ENCODE peak calls at places on chromosomes 3 and 15, in seven cellular contexts. One of them, this sample, is unnamed.

GRCh38 chr15:43509923-43510229 is 7.5 kb upstream of the MAP1A start:
- DNase-seq in PC-3: no peak
- DNase-seq in psoas muscle: no peak
- DNase-seq in fibroblast of lung: no peak
- DNase-seq in A549: no peak
- DNase-seq in A673: no peak
- DNase-seq in lung: no peak
- DNase-seq in this sample: no peak

GRCh38 chr3:194885766-194886165 is 200.1 kb downstream of the FAM43A start:
- DNase-seq in lung: no peak
- DNase-seq in PC-3: no peak
- DNase-seq in A673: no peak
- DNase-seq in psoas muscle: no peak
- DNase-seq in A549: no peak
- DNase-seq in fibroblast of lung: no peak
- DNase-seq in this sample: no peak

GRCh38 chr15:88491158-88491557 is 23.6 kb downstream of the MRPS11 start:
- DNase-seq in lung: no peak
- DNase-seq in A549: no peak
- DNase-seq in PC-3: no peak
- DNase-seq in psoas muscle: no peak
- DNase-seq in A673: no peak
- DNase-seq in fibroblast of lung: no peak
- DNase-seq in this sample: no peak

GRCh38 chr15:37907136-37907535 is 27.3 kb upstream of the TMCO5A start:
- DNase-seq in A549: peak
- DNase-seq in PC-3: peak
- DNase-seq in psoas muscle: no peak
- DNase-seq in A673: peak
- DNase-seq in fibroblast of lung: peak
- DNase-seq in lung: no peak
- DNase-seq in this sample: peak

GRCh38 chr3:60920519-60920918 is 330.7 kb downstream of the FHIT start:
- DNase-seq in A549: no peak
- DNase-seq in fibroblast of lung: no peak
- DNase-seq in PC-3: no peak
- DNase-seq in lung: no peak
- DNase-seq in A673: peak
- DNase-seq in psoas muscle: no peak
- DNase-seq in this sample: no peak

GRCh38 chr3:42758126-42758525 is 14.9 kb downstream of the CCDC13 start:
- DNase-seq in A673: no peak
- DNase-seq in psoas muscle: no peak
- DNase-seq in A549: no peak
- DNase-seq in PC-3: no peak
- DNase-seq in fibroblast of lung: no peak
- DNase-seq in lung: no peak
- DNase-seq in this sample: no peak

GRCh38 chr3:65483475-65483874 is 555.2 kb downstream of the MAGI1 start:
- DNase-seq in lung: peak
- DNase-seq in fibroblast of lung: peak
- DNase-seq in A549: no peak
- DNase-seq in PC-3: peak
- DNase-seq in A673: no peak
- DNase-seq in psoas muscle: peak
- DNase-seq in this sample: no peak

GRCh38 chr15:91515188-91515754 is 338.2 kb upstream of the SLCO3A1 start:
- DNase-seq in A549: peak
- DNase-seq in psoas muscle: peak
- DNase-seq in lung: no peak
- DNase-seq in A673: peak
- DNase-seq in PC-3: peak
- DNase-seq in fibroblast of lung: peak
- DNase-seq in this sample: peak

GRCh38 chr15:68618339-68619302 is 39.8 kb downstream of the CORO2B start:
- DNase-seq in psoas muscle: no peak
- DNase-seq in A549: no peak
- DNase-seq in PC-3: peak
- DNase-seq in lung: no peak
- DNase-seq in A673: no peak
- DNase-seq in fibroblast of lung: no peak
- DNase-seq in this sample: peak

GRCh38 chr15:70493787-70494514 is 269.4 kb downstream of the UACA start:
- DNase-seq in fibroblast of lung: no peak
- DNase-seq in lung: no peak
- DNase-seq in A673: peak
- DNase-seq in psoas muscle: no peak
- DNase-seq in PC-3: no peak
- DNase-seq in A549: peak
- DNase-seq in this sample: no peak

GRCh38 chr15:92801774-92802464 is 98.2 kb upstream of the CHD2 start:
- DNase-seq in PC-3: peak
- DNase-seq in psoas muscle: peak
- DNase-seq in lung: no peak
- DNase-seq in A549: peak
- DNase-seq in A673: no peak
- DNase-seq in fibroblast of lung: peak
- DNase-seq in this sample: peak

GRCh38 chr15:101206173-101206572 is 45.7 kb downstream of the CHSY1 start:
- DNase-seq in A673: no peak
- DNase-seq in A549: no peak
- DNase-seq in PC-3: no peak
- DNase-seq in lung: no peak
- DNase-seq in fibroblast of lung: peak
- DNase-seq in psoas muscle: no peak
- DNase-seq in this sample: peak

GRCh38 chr15:53869044-53869805 is 109.0 kb upstream of the UNC13C start:
- DNase-seq in PC-3: no peak
- DNase-seq in psoas muscle: no peak
- DNase-seq in fibroblast of lung: no peak
- DNase-seq in A549: peak
- DNase-seq in lung: no peak
- DNase-seq in A673: no peak
- DNase-seq in this sample: no peak

GRCh38 chr15:43879386-43880355 is 52.9 kb downstream of the WDR76 start:
- DNase-seq in fibroblast of lung: no peak
- DNase-seq in A673: no peak
- DNase-seq in PC-3: no peak
- DNase-seq in psoas muscle: no peak
- DNase-seq in A549: no peak
- DNase-seq in lung: no peak
- DNase-seq in this sample: no peak

GRCh38 chr3:31573460-31573779 is 40.7 kb downstream of the STT3B start:
- DNase-seq in A673: no peak
- DNase-seq in PC-3: no peak
- DNase-seq in lung: no peak
- DNase-seq in fibroblast of lung: no peak
- DNase-seq in A549: no peak
- DNase-seq in psoas muscle: no peak
- DNase-seq in this sample: no peak

GRCh38 chr3:112651076-112651475 is 10.1 kb upstream of the CCDC80 start:
- DNase-seq in psoas muscle: no peak
- DNase-seq in A549: no peak
- DNase-seq in PC-3: peak
- DNase-seq in A673: no peak
- DNase-seq in lung: no peak
- DNase-seq in fibroblast of lung: no peak
- DNase-seq in this sample: no peak

GRCh38 chr3:94395851-94396250 is 333.0 kb downstream of the NSUN3 start:
- DNase-seq in psoas muscle: no peak
- DNase-seq in PC-3: no peak
- DNase-seq in lung: no peak
- DNase-seq in A673: no peak
- DNase-seq in A549: no peak
- DNase-seq in fibroblast of lung: no peak
- DNase-seq in this sample: no peak

GRCh38 chr3:15064299-15064834 is 748 bp downstream of the MRPS25 start:
- DNase-seq in lung: no peak
- DNase-seq in A673: peak
- DNase-seq in psoas muscle: no peak
- DNase-seq in fibroblast of lung: peak
- DNase-seq in PC-3: peak
- DNase-seq in A549: peak
- DNase-seq in this sample: no peak

GRCh38 chr3:34683851-34684250 is 885.4 kb downstream of the PDCD6IP start:
- DNase-seq in fibroblast of lung: peak
- DNase-seq in A673: peak
- DNase-seq in A549: peak
- DNase-seq in lung: peak
- DNase-seq in psoas muscle: peak
- DNase-seq in PC-3: peak
- DNase-seq in this sample: peak

GRCh38 chr15:49145651-49146609 is 9.5 kb downstream of the COPS2 start:
- DNase-seq in fibroblast of lung: peak
- DNase-seq in psoas muscle: no peak
- DNase-seq in PC-3: peak
- DNase-seq in lung: no peak
- DNase-seq in A549: peak
- DNase-seq in A673: peak
- DNase-seq in this sample: peak

GRCh38 chr15:43420435-43420834 is 49.5 kb downstream of the TUBGCP4 start:
- DNase-seq in A549: no peak
- DNase-seq in A673: no peak
- DNase-seq in psoas muscle: no peak
- DNase-seq in PC-3: no peak
- DNase-seq in fibroblast of lung: no peak
- DNase-seq in lung: no peak
- DNase-seq in this sample: no peak

GRCh38 chr15:56891852-56892251 is 26.6 kb upstream of the TCF12 start:
- DNase-seq in A549: no peak
- DNase-seq in psoas muscle: no peak
- DNase-seq in A673: no peak
- DNase-seq in PC-3: no peak
- DNase-seq in lung: no peak
- DNase-seq in fibroblast of lung: no peak
- DNase-seq in this sample: no peak

GRCh38 chr3:31934018-31934417 is 47.0 kb downstream of the OSBPL10 start:
- DNase-seq in PC-3: no peak
- DNase-seq in A673: no peak
- DNase-seq in psoas muscle: no peak
- DNase-seq in fibroblast of lung: no peak
- DNase-seq in lung: no peak
- DNase-seq in A549: no peak
- DNase-seq in this sample: no peak

DNA sequence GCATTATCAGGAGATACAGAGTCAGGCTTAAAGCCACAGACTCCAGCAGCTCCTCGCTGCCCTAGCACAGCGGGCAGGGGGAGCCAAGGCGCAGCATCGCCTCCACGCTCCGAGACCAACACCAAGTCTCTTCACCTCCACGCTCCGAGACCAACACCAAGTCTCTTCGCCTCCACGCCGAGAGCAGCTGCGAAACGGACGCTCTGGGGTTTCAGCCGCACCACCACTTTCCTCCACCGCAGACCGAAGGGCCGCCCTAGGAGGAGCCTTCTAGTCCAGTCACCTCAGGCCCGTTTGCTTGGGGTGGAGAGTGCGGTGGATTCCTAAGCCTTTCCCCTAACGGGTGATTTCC is 678 bp downstream of the DMXL2 start:
- DNase-seq in PC-3: peak
- DNase-seq in psoas muscle: peak
- DNase-seq in A549: peak
- DNase-seq in fibroblast of lung: peak
- DNase-seq in A673: peak
- DNase-seq in lung: peak
- DNase-seq in this sample: peak
- TF ChIP-seq CTCF in PC-3: no peak
- TF ChIP-seq CTCF in psoas muscle: no peak
- TF ChIP-seq CTCF in A549: peak
- TF ChIP-seq CTCF in fibroblast of lung: peak
- TF ChIP-seq CTCF in A673: no peak
- TF ChIP-seq CTCF in lung: no peak
- TF ChIP-seq CTCF in this sample: peak

GRCh38 chr3:16476636-16477035 is 36.9 kb downstream of the RFTN1 start:
- DNase-seq in A673: peak
- DNase-seq in lung: no peak
- DNase-seq in fibroblast of lung: peak
- DNase-seq in PC-3: peak
- DNase-seq in A549: no peak
- DNase-seq in psoas muscle: no peak
- DNase-seq in this sample: peak
- H3K4me3 ChIP-seq in A673: no peak
- H3K4me3 ChIP-seq in lung: no peak
- H3K4me3 ChIP-seq in fibroblast of lung: no peak
- H3K4me3 ChIP-seq in PC-3: no peak
- H3K4me3 ChIP-seq in A549: no peak
- H3K4me3 ChIP-seq in psoas muscle: no peak
- H3K4me3 ChIP-seq in this sample: no peak

GRCh38 chr3:106083207-106083606 is 214.4 kb upstream of the CBLB start:
- DNase-seq in lung: no peak
- DNase-seq in fibroblast of lung: peak
- DNase-seq in psoas muscle: no peak
- DNase-seq in A549: no peak
- DNase-seq in A673: no peak
- DNase-seq in PC-3: no peak
- DNase-seq in this sample: no peak

GRCh38 chr3:106085998-106086397 is 217.2 kb upstream of the CBLB start:
- DNase-seq in fibroblast of lung: no peak
- DNase-seq in lung: no peak
- DNase-seq in PC-3: peak
- DNase-seq in psoas muscle: no peak
- DNase-seq in A549: peak
- DNase-seq in A673: no peak
- DNase-seq in this sample: no peak

GRCh38 chr3:106088270-106088669 is 219.5 kb upstream of the CBLB start:
- DNase-seq in PC-3: no peak
- DNase-seq in A549: no peak
- DNase-seq in psoas muscle: no peak
- DNase-seq in lung: no peak
- DNase-seq in A673: no peak
- DNase-seq in fibroblast of lung: peak
- DNase-seq in this sample: no peak

GRCh38 chr3:106086636-106087035 is 217.8 kb upstream of the CBLB start:
- DNase-seq in PC-3: peak
- DNase-seq in A549: peak
- DNase-seq in psoas muscle: no peak
- DNase-seq in lung: no peak
- DNase-seq in A673: no peak
- DNase-seq in fibroblast of lung: no peak
- DNase-seq in this sample: no peak

GRCh38 chr3:106083854-106084253 is 215.0 kb upstream of the CBLB start:
- DNase-seq in A673: peak
- DNase-seq in psoas muscle: no peak
- DNase-seq in fibroblast of lung: no peak
- DNase-seq in PC-3: no peak
- DNase-seq in A549: no peak
- DNase-seq in lung: no peak
- DNase-seq in this sample: no peak
- H3K27ac ChIP-seq in A673: peak
- H3K27ac ChIP-seq in psoas muscle: no peak
- H3K27ac ChIP-seq in fibroblast of lung: no peak
- H3K27ac ChIP-seq in PC-3: no peak
- H3K27ac ChIP-seq in A549: no peak
- H3K27ac ChIP-seq in lung: no peak
- H3K27ac ChIP-seq in this sample: no peak

GRCh38 chr3:193194417-193194816 is 46.6 kb upstream of the PLAAT1 start:
- DNase-seq in A549: no peak
- DNase-seq in A673: no peak
- DNase-seq in PC-3: no peak
- DNase-seq in fibroblast of lung: no peak
- DNase-seq in lung: no peak
- DNase-seq in psoas muscle: no peak
- DNase-seq in this sample: no peak

GRCh38 chr3:193190387-193190786 is 50.6 kb upstream of the PLAAT1 start:
- DNase-seq in A549: peak
- DNase-seq in A673: peak
- DNase-seq in lung: peak
- DNase-seq in PC-3: peak
- DNase-seq in psoas muscle: no peak
- DNase-seq in fibroblast of lung: no peak
- DNase-seq in this sample: no peak
- TF ChIP-seq CTCF in A549: no peak
- TF ChIP-seq CTCF in A673: peak
- TF ChIP-seq CTCF in lung: no peak
- TF ChIP-seq CTCF in PC-3: peak
- TF ChIP-seq CTCF in psoas muscle: peak
- TF ChIP-seq CTCF in fibroblast of lung: peak
- TF ChIP-seq CTCF in this sample: peak

This sample was measured in brain microvascular endothelial cell.